ENCODE peak calls at places on chromosomes 11 and 22, in ten cellular contexts. W is GM12865; V is mucosa of gallbladder; E is OCI-M1; M is stimulated activated CD4-positive, alpha-beta T cell treated with anti-CD3 and anti-CD28 coated beads, Interleukin-12 subunit alpha, Interleukin-12 subunit beta, amount 100 ng/mL, for 24 hours; X is NCI-H1105; D is RWPE1; G is brain pericyte; Q is psoas muscle; P is breast epithelium. O is an unnamed sample.

GRCh38 chr22:24727218-24727851 is 47.2 kb downstream of the PIWIL3 start:
- DNase-seq in V (peak; percentile 50), Q (no peak), M (no peak), D (peak; percentile 75), P (no peak), G (peak; percentile 65), W (no peak), E (peak; percentile 94), X (peak; percentile 80), O (no peak)

GRCh38 chr11:111739299-111739698 is 26.9 kb downstream of the PPP2R1B start:
- DNase-seq in Q (no peak), M (no peak), G (no peak), E (no peak), W (no peak), P (no peak), V (no peak), D (no peak), X (no peak), O (no peak)

GRCh38 chr11:35335226-35335625 is 84.1 kb downstream of the SLC1A2 start:
- DNase-seq in Q (no peak), D (no peak), M (no peak), W (no peak), P (no peak), E (no peak), V (no peak), X (no peak), G (no peak), O (no peak)

GRCh38 chr11:62669420-62670161 is 1.9 kb upstream of the UQCC3 start:
- DNase-seq in W (no peak), P (no peak), G (no peak), V (no peak), X (no peak), D (no peak), Q (no peak), E (peak; percentile 31), M (no peak), O (no peak)

GRCh38 chr11:12088047-12088481 is 22.3 kb upstream of the MICAL2 start:
- DNase-seq in E (peak; percentile 11), G (peak; percentile 55), V (no peak), M (no peak), Q (no peak), P (peak; percentile 69), X (no peak), D (peak; percentile 51), W (no peak), O (no peak)

GRCh38 chr22:22820076-22820475 is 67.5 kb upstream of the IGLL5 start:
- DNase-seq in M (no peak), P (no peak), E (no peak), W (no peak), V (no peak), X (no peak), G (no peak), Q (no peak), D (no peak), O (no peak)

GRCh38 chr22:44828193-44828592 is 75.8 kb downstream of the ARHGAP8 start:
- DNase-seq in E (peak; percentile 54), M (no peak), Q (no peak), X (no peak), V (no peak), D (peak; percentile 5), P (no peak), W (peak; percentile 32), G (no peak), O (no peak)

GRCh38 chr11:116109228-116109627 is 605.0 kb upstream of the CADM1 start:
- DNase-seq in G (no peak), E (no peak), X (no peak), W (no peak), M (no peak), V (no peak), Q (no peak), D (peak; percentile 68), P (no peak), O (no peak)

GRCh38 chr11:110410638-110411037 is 19.1 kb upstream of the FDX1 start:
- DNase-seq in E (no peak), D (no peak), X (no peak), V (no peak), W (no peak), P (no peak), M (no peak), G (no peak), Q (no peak), O (no peak)

GRCh38 chr11:34609850-34610249 is 11.0 kb upstream of the EHF start:
- DNase-seq in E (no peak), D (no peak), G (no peak), M (no peak), W (no peak), P (no peak), X (no peak), Q (no peak), V (no peak), O (no peak)

GRCh38 chr11:2194877-2195755 is 23.5 kb upstream of the TH start:
- DNase-seq in Q (no peak), P (no peak), D (no peak), X (peak; percentile 34), G (no peak), M (no peak), E (peak; percentile 39), W (peak; percentile 26), V (no peak), O (peak; percentile 22)

GRCh38 chr11:88246680-88247079 is 71.4 kb upstream of the RAB38 start:
- DNase-seq in V (no peak), Q (no peak), P (no peak), D (peak; percentile 44), M (no peak), E (no peak), X (no peak), W (no peak), G (no peak), O (no peak)

GRCh38 chr11:68832476-68833176 is 9.1 kb downstream of the CPT1A start:
- DNase-seq in W (no peak), E (no peak), V (no peak), M (no peak), G (no peak), X (no peak), Q (no peak), D (no peak), P (peak; percentile 57), O (no peak)

GRCh38 chr11:17019231-17019630 is 5.0 kb upstream of the PLEKHA7 start:
- DNase-seq in M (no peak), G (no peak), D (no peak), X (peak; percentile 42), W (no peak), E (no peak), P (no peak), V (no peak), Q (no peak), O (no peak)

GRCh38 chr22:27113211-27114030 is 456.0 kb downstream of the MIAT start:
- DNase-seq in Q (peak; percentile 56), D (peak; percentile 61), M (no peak), W (no peak), E (peak; percentile 64), G (no peak), X (no peak), P (peak; percentile 85), V (peak; percentile 91), O (no peak)

GRCh38 chr11:107999759-108000455 is 8.8 kb upstream of the CUL5 start:
- DNase-seq in X (peak; percentile 14), Q (no peak), P (no peak), D (peak; percentile 63), G (no peak), V (no peak), E (peak; percentile 38), W (peak; percentile 63), M (no peak), O (no peak)

GRCh38 chr22:49356428-49356827 is 471.2 kb downstream of the BRD1 start:
- DNase-seq in Q (no peak), V (no peak), E (no peak), M (no peak), W (no peak), X (no peak), D (no peak), G (no peak), P (no peak), O (no peak)

GRCh38 chr11:14746857-14747256 is 103.3 kb downstream of the PDE3B start:
- DNase-seq in X (no peak), W (no peak), V (no peak), G (no peak), D (no peak), Q (no peak), E (no peak), M (no peak), P (no peak), O (no peak)

GRCh38 chr11:74849525-74850391 is 99.1 kb downstream of the XRRA1 start:
- DNase-seq in E (no peak), D (peak; percentile 35), P (no peak), X (no peak), V (no peak), Q (peak; percentile 56), G (no peak), M (no peak), W (no peak), O (no peak)

GRCh38 chr11:121415861-121416260 is 36.3 kb upstream of the SORL1 start:
- DNase-seq in E (no peak), M (no peak), G (no peak), W (no peak), V (peak; percentile 36), Q (no peak), X (no peak), D (peak; percentile 41), P (no peak), O (no peak)

GRCh38 chr11:10328314-10329090 is 23.6 kb downstream of the ADM start:
- DNase-seq in Q (no peak), W (no peak), E (peak; percentile 34), G (no peak), V (no peak), M (no peak), P (no peak), X (no peak), D (no peak), O (no peak)

GRCh38 chr11:125123947-125124633 is 12.7 kb upstream of the TMEM218 start:
- DNase-seq in E (peak; percentile 86), P (no peak), X (peak; percentile 16), W (peak; percentile 76), D (peak; percentile 27), G (no peak), Q (peak; percentile 52), M (no peak), V (peak; percentile 37), O (no peak)

GRCh38 chr11:48000432-48000831 is 20.1 kb downstream of the PTPRJ start:
- DNase-seq in Q (no peak), M (no peak), D (no peak), E (no peak), P (no peak), W (no peak), X (no peak), V (no peak), G (no peak), O (no peak)

GRCh38 chr22:20282901-20283673 is 15.0 kb upstream of the RTN4R start:
- DNase-seq in E (no peak), Q (no peak), X (no peak), G (no peak), W (no peak), V (no peak), M (no peak), D (no peak), P (no peak), O (no peak)

GRCh38 chr11:111967651-111968050 is 30.5 kb downstream of the DIXDC1 start:
- DNase-seq in P (no peak), E (no peak), Q (no peak), V (no peak), G (no peak), W (no peak), X (no peak), D (no peak), M (no peak), O (no peak)

GRCh38 chr22:37267128-37267587 is 15.2 kb upstream of the CYTH4 start:
- DNase-seq in G (no peak), E (peak; percentile 76), D (peak; percentile 40), Q (no peak), M (peak; percentile 41), W (peak; percentile 72), P (no peak), V (no peak), X (peak; percentile 30), O (peak; percentile 58)

GRCh38 chr11:77067776-77068460 is 1.1 kb downstream of the CAPN5 start:
- DNase-seq in X (no peak), D (no peak), P (no peak), V (no peak), W (no peak), G (no peak), Q (no peak), M (no peak), E (no peak), O (no peak)

GRCh38 chr22:30561402-30562154 is 12.9 kb downstream of the GAL3ST1 start:
- DNase-seq in W (no peak), V (no peak), Q (no peak), D (no peak), P (no peak), G (no peak), X (no peak), E (no peak), M (no peak), O (no peak)

O was measured in effector CD4-positive, alpha-beta T cell.